ENCODE peak calls at places on chromosomes 16 and 17, in seven cellular contexts. One of them, this sample, is unnamed.

GRCh38 chr16:6570520-6570919 is 762.1 kb upstream of the RBFOX1 start:
- DNase-seq in fibroblast of lung: no peak
- DNase-seq in B cell: no peak
- DNase-seq in amniotic epithelial cell: no peak
- DNase-seq in CD8-positive, alpha-beta T cell: no peak
- DNase-seq in activated T-cell treated with anti-CD3 and anti-CD28 coated beads, Interleukin-2, amount 50 U/mL, for 72 hours: no peak
- DNase-seq in HuH-7.5: no peak
- DNase-seq in this sample: no peak

GRCh38 chr16:56300901-56301351 is 109.6 kb downstream of the GNAO1 start:
- DNase-seq in amniotic epithelial cell: no peak
- DNase-seq in CD8-positive, alpha-beta T cell: no peak
- DNase-seq in B cell: no peak
- DNase-seq in fibroblast of lung: peak
- DNase-seq in HuH-7.5: no peak
- DNase-seq in activated T-cell treated with anti-CD3 and anti-CD28 coated beads, Interleukin-2, amount 50 U/mL, for 72 hours: no peak
- DNase-seq in this sample: no peak

GRCh38 chr16:57941016-57941656 is 29.8 kb downstream of the CNGB1 start:
- DNase-seq in fibroblast of lung: peak
- DNase-seq in CD8-positive, alpha-beta T cell: no peak
- DNase-seq in activated T-cell treated with anti-CD3 and anti-CD28 coated beads, Interleukin-2, amount 50 U/mL, for 72 hours: no peak
- DNase-seq in amniotic epithelial cell: peak
- DNase-seq in HuH-7.5: no peak
- DNase-seq in B cell: no peak
- DNase-seq in this sample: no peak

GRCh38 chr16:73735018-73735417 is 561.6 kb upstream of the PSMD7 start:
- DNase-seq in amniotic epithelial cell: peak
- DNase-seq in activated T-cell treated with anti-CD3 and anti-CD28 coated beads, Interleukin-2, amount 50 U/mL, for 72 hours: peak
- DNase-seq in B cell: no peak
- DNase-seq in HuH-7.5: no peak
- DNase-seq in fibroblast of lung: peak
- DNase-seq in CD8-positive, alpha-beta T cell: no peak
- DNase-seq in this sample: no peak

GRCh38 chr16:1188781-1189189 is 35.9 kb downstream of the CACNA1H start:
- DNase-seq in B cell: no peak
- DNase-seq in HuH-7.5: peak
- DNase-seq in fibroblast of lung: peak
- DNase-seq in amniotic epithelial cell: no peak
- DNase-seq in activated T-cell treated with anti-CD3 and anti-CD28 coated beads, Interleukin-2, amount 50 U/mL, for 72 hours: peak
- DNase-seq in CD8-positive, alpha-beta T cell: peak
- DNase-seq in this sample: no peak

GRCh38 chr17:82086941-82087906 is 10.8 kb downstream of the FASN start:
- DNase-seq in HuH-7.5: no peak
- DNase-seq in CD8-positive, alpha-beta T cell: no peak
- DNase-seq in activated T-cell treated with anti-CD3 and anti-CD28 coated beads, Interleukin-2, amount 50 U/mL, for 72 hours: no peak
- DNase-seq in fibroblast of lung: no peak
- DNase-seq in B cell: no peak
- DNase-seq in amniotic epithelial cell: no peak
- DNase-seq in this sample: no peak

GRCh38 chr17:9298776-9299295 is 276.8 kb downstream of the STX8 start:
- DNase-seq in B cell: no peak
- DNase-seq in amniotic epithelial cell: no peak
- DNase-seq in HuH-7.5: no peak
- DNase-seq in CD8-positive, alpha-beta T cell: no peak
- DNase-seq in activated T-cell treated with anti-CD3 and anti-CD28 coated beads, Interleukin-2, amount 50 U/mL, for 72 hours: no peak
- DNase-seq in fibroblast of lung: no peak
- DNase-seq in this sample: no peak

GRCh38 chr16:14548933-14549788 is 80.9 kb downstream of the PARN start:
- DNase-seq in activated T-cell treated with anti-CD3 and anti-CD28 coated beads, Interleukin-2, amount 50 U/mL, for 72 hours: no peak
- DNase-seq in fibroblast of lung: peak
- DNase-seq in B cell: no peak
- DNase-seq in CD8-positive, alpha-beta T cell: no peak
- DNase-seq in amniotic epithelial cell: no peak
- DNase-seq in HuH-7.5: no peak
- DNase-seq in this sample: peak